ENCODE peak calls at places on chromosome 22, in ten cellular contexts. One of them, this sample, is unnamed.

GRCh38 chr22:41367039-41367679 is 14.6 kb upstream of the TEF start:
- DNase-seq in left colon: peak; percentile 97
- DNase-seq in stimulated activated CD8-positive, alpha-beta memory T cell treated with anti-CD3 and anti-CD28 coated beads, Interleukin-4, amount 100 ng/mL, for 48 hours: no peak
- DNase-seq in mucosa of descending colon: peak; percentile 93
- DNase-seq in GM19239: no peak
- DNase-seq in head of caudate nucleus: peak; percentile 99
- DNase-seq in astrocyte of the spinal cord: peak; percentile 96
- DNase-seq in central memory CD8-positive, alpha-beta T cell: no peak
- DNase-seq in HFF-Myc: peak; percentile 85
- DNase-seq in Daoy: peak; percentile 96
- DNase-seq in this sample: no peak

GRCh38 chr22:41009222-41009948 is 58.2 kb downstream of the RBX1 start:
- DNase-seq in central memory CD8-positive, alpha-beta T cell: no peak
- DNase-seq in mucosa of descending colon: peak; percentile 12
- DNase-seq in stimulated activated CD8-positive, alpha-beta memory T cell treated with anti-CD3 and anti-CD28 coated beads, Interleukin-4, amount 100 ng/mL, for 48 hours: no peak
- DNase-seq in head of caudate nucleus: no peak
- DNase-seq in left colon: no peak
- DNase-seq in GM19239: no peak
- DNase-seq in astrocyte of the spinal cord: peak; percentile 64
- DNase-seq in HFF-Myc: peak; percentile 79
- DNase-seq in Daoy: peak; percentile 91
- DNase-seq in this sample: no peak

GRCh38 chr22:31945971-31946680 is 1.8 kb downstream of the YWHAH start:
- DNase-seq in GM19239: no peak
- DNase-seq in central memory CD8-positive, alpha-beta T cell: no peak
- DNase-seq in stimulated activated CD8-positive, alpha-beta memory T cell treated with anti-CD3 and anti-CD28 coated beads, Interleukin-4, amount 100 ng/mL, for 48 hours: no peak
- DNase-seq in head of caudate nucleus: no peak
- DNase-seq in astrocyte of the spinal cord: peak; percentile 39
- DNase-seq in Daoy: no peak
- DNase-seq in mucosa of descending colon: peak; percentile 39
- DNase-seq in left colon: no peak
- DNase-seq in HFF-Myc: no peak
- DNase-seq in this sample: no peak

GRCh38 chr22:24685804-24686203 is 82.8 kb downstream of the GGT1 start:
- DNase-seq in HFF-Myc: no peak
- DNase-seq in head of caudate nucleus: peak; percentile 58
- DNase-seq in central memory CD8-positive, alpha-beta T cell: no peak
- DNase-seq in mucosa of descending colon: no peak
- DNase-seq in astrocyte of the spinal cord: no peak
- DNase-seq in Daoy: no peak
- DNase-seq in left colon: no peak
- DNase-seq in GM19239: no peak
- DNase-seq in stimulated activated CD8-positive, alpha-beta memory T cell treated with anti-CD3 and anti-CD28 coated beads, Interleukin-4, amount 100 ng/mL, for 48 hours: no peak
- DNase-seq in this sample: no peak

GRCh38 chr22:25357056-25357455 is 137.6 kb downstream of the CRYBB2 start:
- DNase-seq in Daoy: no peak
- DNase-seq in GM19239: no peak
- DNase-seq in left colon: no peak
- DNase-seq in head of caudate nucleus: no peak
- DNase-seq in HFF-Myc: no peak
- DNase-seq in stimulated activated CD8-positive, alpha-beta memory T cell treated with anti-CD3 and anti-CD28 coated beads, Interleukin-4, amount 100 ng/mL, for 48 hours: no peak
- DNase-seq in astrocyte of the spinal cord: no peak
- DNase-seq in central memory CD8-positive, alpha-beta T cell: no peak
- DNase-seq in mucosa of descending colon: no peak
- DNase-seq in this sample: no peak

GRCh38 chr22:37703906-37704305 is 7.1 kb downstream of the TRIOBP start:
- DNase-seq in astrocyte of the spinal cord: no peak
- DNase-seq in Daoy: no peak
- DNase-seq in stimulated activated CD8-positive, alpha-beta memory T cell treated with anti-CD3 and anti-CD28 coated beads, Interleukin-4, amount 100 ng/mL, for 48 hours: no peak
- DNase-seq in GM19239: no peak
- DNase-seq in head of caudate nucleus: no peak
- DNase-seq in central memory CD8-positive, alpha-beta T cell: no peak
- DNase-seq in mucosa of descending colon: no peak
- DNase-seq in HFF-Myc: no peak
- DNase-seq in left colon: no peak
- DNase-seq in this sample: no peak

GRCh38 chr22:27472975-27473374 is 328.6 kb downstream of the MN1 start:
- DNase-seq in head of caudate nucleus: no peak
- DNase-seq in Daoy: no peak
- DNase-seq in stimulated activated CD8-positive, alpha-beta memory T cell treated with anti-CD3 and anti-CD28 coated beads, Interleukin-4, amount 100 ng/mL, for 48 hours: no peak
- DNase-seq in central memory CD8-positive, alpha-beta T cell: no peak
- DNase-seq in left colon: no peak
- DNase-seq in mucosa of descending colon: no peak
- DNase-seq in GM19239: no peak
- DNase-seq in astrocyte of the spinal cord: no peak
- DNase-seq in HFF-Myc: no peak
- DNase-seq in this sample: no peak

GRCh38 chr22:46245515-46245914 is 4.6 kb downstream of the CDPF1 start:
- DNase-seq in HFF-Myc: no peak
- DNase-seq in GM19239: no peak
- DNase-seq in central memory CD8-positive, alpha-beta T cell: no peak
- DNase-seq in Daoy: no peak
- DNase-seq in mucosa of descending colon: no peak
- DNase-seq in head of caudate nucleus: peak; percentile 62
- DNase-seq in stimulated activated CD8-positive, alpha-beta memory T cell treated with anti-CD3 and anti-CD28 coated beads, Interleukin-4, amount 100 ng/mL, for 48 hours: no peak
- DNase-seq in astrocyte of the spinal cord: no peak
- DNase-seq in left colon: no peak
- DNase-seq in this sample: no peak

This sample was measured in activated T-helper 9 cell treated with anti-CD3 and anti-CD28 coated beads, Interleukin-2, amount 50 U/mL, for 16 hours.